ENCODE peak calls at places on chromosome 5, in nine cellular contexts. E, J, Y, U, K, V, G, W and Z are unnamed samples.

GRCh38 chr5:160165137-160166068 is 46.2 kb upstream of the PWWP2A start:
- DNase-seq in E (peak; percentile 39), J (peak; percentile 99), Y (no peak), U (peak; percentile 60), K (peak; percentile 79), V (peak; percentile 91), G (peak; percentile 97), W (peak; percentile 95), Z (peak; percentile 64)

GRCh38 chr5:110923971-110924370 is 147.5 kb upstream of the TSLP start:
- DNase-seq in E (no peak), J (no peak), Y (no peak), U (no peak), K (no peak), V (no peak), G (no peak), W (no peak), Z (no peak)

GRCh38 chr5:179431221-179431620 is 86.0 kb upstream of the ADAMTS2 start:
- DNase-seq in E (no peak), J (no peak), Y (no peak), U (no peak), K (no peak), V (no peak), G (no peak), W (no peak), Z (no peak)

GRCh38 chr5:50445281-50445949 is 4.3 kb upstream of the EMB start:
- DNase-seq in E (no peak), J (no peak), Y (no peak), U (no peak), K (no peak), V (no peak), G (no peak), W (no peak), Z (no peak)

GRCh38 chr5:149915392-149916260 is 29.0 kb downstream of the PDE6A start:
- DNase-seq in E (no peak), J (peak; percentile 81), Y (no peak), U (no peak), K (no peak), V (no peak), G (no peak), W (no peak), Z (no peak)

GRCh38 chr5:160991205-160991604 is 139.2 kb upstream of the ATP10B start:
- DNase-seq in E (no peak), J (no peak), Y (no peak), U (no peak), K (no peak), V (no peak), G (no peak), W (no peak), Z (no peak)

GRCh38 chr5:173514666-173515065 is 101.8 kb downstream of the BOD1 start:
- DNase-seq in E (no peak), J (no peak), Y (no peak), U (no peak), K (no peak), V (no peak), G (no peak), W (no peak), Z (no peak)

GRCh38 chr5:1123418-1124147 is 11.7 kb upstream of the SLC12A7 start:
- DNase-seq in E (no peak), J (no peak), Y (no peak), U (no peak), K (no peak), V (no peak), G (no peak), W (no peak), Z (no peak)

GRCh38 chr5:171757853-171758535 is 27.6 kb upstream of the SMIM23 start:
- DNase-seq in E (no peak), J (peak; percentile 93), Y (no peak), U (no peak), K (no peak), V (no peak), G (peak; percentile 37), W (no peak), Z (no peak)